ENCODE peak calls at places on chromosomes 11 and 22, in eight cellular contexts. O is A549; A is adipocyte; V is left ventricle myocardium inferior; F is right cardiac atrium; U is neuronal stem cell; D is CD8-positive, alpha-beta memory T cell; P is IMR-90. R is an unnamed sample. For H3K4me1, the result is how much of the 10 kb centered on the place peaks cover.

GRCh38 chr11:19929655-19930054 is 217.0 kb downstream of the NAV2 start:
- DNase-seq in O (no peak), A (no peak), V (no peak), F (no peak), U (no peak), D (no peak), P (peak), R (no peak)

GRCh38 chr11:64848779-64849599 is 4.5 kb upstream of the CDC42BPG start:
- DNase-seq in O (no peak), A (no peak), V (no peak), F (no peak), U (no peak), D (peak), P (no peak), R (peak)

GRCh38 chr11:19605500-19606371 is 106.9 kb upstream of the NAV2 start:
- DNase-seq in O (no peak), A (peak), V (no peak), F (no peak), U (no peak), D (no peak), P (peak), R (no peak)

GRCh38 chr11:65448074-65448417 is 25.4 kb downstream of the NEAT1 start:
- DNase-seq in O (no peak), A (peak), V (no peak), F (no peak), U (no peak), D (no peak), P (peak), R (no peak)

GRCh38 chr11:47285969-47286770 is 16.2 kb downstream of the MADD start:
- DNase-seq in O (no peak), A (no peak), V (no peak), F (no peak), U (no peak), D (no peak), P (no peak), R (no peak)

GRCh38 chr11:72643547-72643946 is 30.7 kb downstream of the PDE2A start:
- DNase-seq in O (peak), A (peak), V (no peak), F (no peak), U (no peak), D (no peak), P (no peak), R (no peak)

GRCh38 chr11:27420722-27421572 is 51.6 kb downstream of the LGR4 start:
- DNase-seq in O (no peak), A (peak), V (no peak), F (no peak), U (no peak), D (no peak), P (no peak), R (no peak)

GRCh38 chr22:50523806-50524663 is 1.4 kb downstream of the SCO2 start:
- DNase-seq in O (no peak), A (no peak), V (no peak), F (peak), U (no peak), D (no peak), P (no peak), R (peak)

GRCh38 chr22:39932918-39933649 is 27.1 kb upstream of the TMA7B start:
- DNase-seq in O (peak), A (no peak), V (no peak), F (no peak), U (peak), D (peak), P (no peak), R (no peak)

GRCh38 chr22:22888509-22889353 is 1.1 kb downstream of the IGLL5 start:
- DNase-seq in O (no peak), A (no peak), V (no peak), F (no peak), U (no peak), D (no peak), P (no peak), R (no peak)

GRCh38 chr11:62132689-62133293 is 9.0 kb downstream of the INCENP start:
- DNase-seq in O (no peak), A (no peak), V (no peak), F (no peak), U (no peak), D (no peak), P (no peak), R (no peak)

GRCh38 chr11:96187779-96188624 is 155.0 kb downstream of the MAML2 start:
- DNase-seq in O (no peak), A (peak), V (peak), F (peak), U (no peak), D (no peak), P (peak), R (no peak)

GRCh38 chr11:71339178-71339881 is 87.0 kb upstream of the SHANK2 start:
- DNase-seq in O (no peak), A (peak), V (no peak), F (no peak), U (no peak), D (no peak), P (no peak), R (peak)

GRCh38 chr11:45336136-45336535 is 50.0 kb upstream of the SYT13 start:
- DNase-seq in O (no peak), A (no peak), V (no peak), F (no peak), U (no peak), D (no peak), P (no peak), R (no peak)

GRCh38 chr22:38760477-38761201 is 4.8 kb upstream of the SUN2 start:
- DNase-seq in O (no peak), A (no peak), V (no peak), F (peak), U (no peak), D (no peak), P (peak), R (no peak)

GRCh38 chr11:111963786-111964385 is 26.7 kb downstream of the DIXDC1 start:
- DNase-seq in O (no peak), A (no peak), V (no peak), F (no peak), U (no peak), D (no peak), P (peak), R (no peak)

GRCh38 chr22:48651036-48651890 is 1176.4 kb downstream of the BRD1 start:
- DNase-seq in O (no peak), A (no peak), V (no peak), F (peak), U (no peak), D (no peak), P (no peak), R (no peak)

GRCh38 chr11:114211444-114212122 is 84.6 kb upstream of the NNMT start:
- DNase-seq in O (no peak), A (no peak), V (no peak), F (no peak), U (peak), D (no peak), P (no peak), R (no peak)

GRCh38 chr11:118086913-118087768 is at the start of gene SMIM35:
- DNase-seq in O (no peak), A (no peak), V (no peak), F (no peak), U (no peak), D (no peak), P (no peak), R (no peak)

GRCh38 chr11:69440876-69441275 is 40.6 kb upstream of the LINC01488 start:
- DNase-seq in O (no peak), A (no peak), V (no peak), F (no peak), U (no peak), D (no peak), P (no peak), R (no peak)
- H3K4me1 ChIP-seq in O (under half), A (under half), V (under half), F (under half), U (under half), D (under half), P (under half), R (under half)

GRCh38 chr22:44926124-44926475 is 83.7 kb downstream of the PHF21B start:
- DNase-seq in O (no peak), A (no peak), V (peak), F (peak), U (no peak), D (no peak), P (no peak), R (peak)

GRCh38 chr22:44924098-44924497 is 85.7 kb downstream of the PHF21B start:
- DNase-seq in O (no peak), A (no peak), V (no peak), F (no peak), U (no peak), D (no peak), P (no peak), R (no peak)

GRCh38 chr22:44926491-44927415 is 83.1 kb downstream of the PHF21B start:
- DNase-seq in O (no peak), A (no peak), V (peak), F (no peak), U (no peak), D (no peak), P (no peak), R (no peak)

GRCh38 chr22:44925465-44926123 is 84.2 kb downstream of the PHF21B start:
- DNase-seq in O (no peak), A (no peak), V (peak), F (no peak), U (no peak), D (no peak), P (no peak), R (peak)

GRCh38 chr22:44924724-44925123 is 85.1 kb downstream of the PHF21B start:
- DNase-seq in O (no peak), A (no peak), V (no peak), F (no peak), U (no peak), D (no peak), P (no peak), R (no peak)
- H3K4me1 ChIP-seq in O (under half), A (under half), V (under half), F (under half), U (under half), D (under half), P (under half), R (under half)

DNA sequence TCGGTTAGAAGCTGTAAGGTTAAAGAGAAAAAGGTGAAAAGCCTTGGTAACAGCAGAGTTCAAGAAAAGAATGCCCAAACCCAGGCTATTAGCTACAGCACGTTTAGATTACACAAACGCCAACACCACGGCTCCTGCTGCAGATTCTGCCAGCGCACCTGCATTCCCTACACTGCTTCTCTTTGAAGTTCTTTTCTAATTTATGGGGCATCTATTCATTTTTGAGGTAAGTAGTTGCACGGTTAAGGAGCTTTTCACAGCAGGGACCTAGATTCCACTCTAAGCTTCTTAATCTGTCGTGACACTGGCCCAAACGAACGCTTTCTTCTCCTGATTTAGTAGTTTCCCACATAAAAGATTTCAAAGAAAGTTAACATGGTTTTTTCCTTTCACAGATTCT is 38.0 kb upstream of the CHKA start:
- DNase-seq in O (no peak), A (no peak), V (no peak), F (no peak), U (no peak), D (no peak), P (no peak), R (no peak)
- H3K4me1 ChIP-seq in O (under half), A (under half), V (under half), F (under half), U (under half), D (under half), P (under half), R (under half)

GRCh38 chr11:77073328-77074001 is 6.7 kb downstream of the CAPN5 start:
- DNase-seq in O (peak), A (peak), V (peak), F (peak), U (no peak), D (no peak), P (peak), R (peak)

GRCh38 chr11:77072851-77073327 is 6.1 kb downstream of the CAPN5 start:
- DNase-seq in O (no peak), A (no peak), V (no peak), F (no peak), U (no peak), D (no peak), P (no peak), R (no peak)

GRCh38 chr11:77074626-77075221 is 8.0 kb downstream of the CAPN5 start:
- DNase-seq in O (no peak), A (no peak), V (no peak), F (peak), U (no peak), D (no peak), P (no peak), R (no peak)

GRCh38 chr11:77074205-77074604 is 7.4 kb downstream of the CAPN5 start:
- DNase-seq in O (no peak), A (peak), V (no peak), F (peak), U (no peak), D (no peak), P (no peak), R (peak)

GRCh38 chr11:77075425-77075905 is 8.7 kb downstream of the CAPN5 start:
- DNase-seq in O (no peak), A (no peak), V (no peak), F (peak), U (no peak), D (no peak), P (no peak), R (peak)
- H3K4me1 ChIP-seq in O (under half), A (under half), V (under half), F (under half), U (under half), D (under half), P (under half), R (half or more)

GRCh38 chr11:109193880-109194279 is 228.1 kb upstream of the C11orf87 start:
- DNase-seq in O (no peak), A (no peak), V (no peak), F (no peak), U (no peak), D (no peak), P (no peak), R (no peak)

GRCh38 chr11:109196016-109196415 is 226.0 kb upstream of the C11orf87 start:
- DNase-seq in O (no peak), A (no peak), V (no peak), F (no peak), U (no peak), D (no peak), P (peak), R (no peak)

GRCh38 chr11:109203176-109203575 is 218.8 kb upstream of the C11orf87 start:
- DNase-seq in O (no peak), A (no peak), V (no peak), F (no peak), U (no peak), D (no peak), P (no peak), R (no peak)

GRCh38 chr11:109192864-109193263 is 229.1 kb upstream of the C11orf87 start:
- DNase-seq in O (no peak), A (no peak), V (no peak), F (no peak), U (no peak), D (no peak), P (no peak), R (no peak)

DNA sequence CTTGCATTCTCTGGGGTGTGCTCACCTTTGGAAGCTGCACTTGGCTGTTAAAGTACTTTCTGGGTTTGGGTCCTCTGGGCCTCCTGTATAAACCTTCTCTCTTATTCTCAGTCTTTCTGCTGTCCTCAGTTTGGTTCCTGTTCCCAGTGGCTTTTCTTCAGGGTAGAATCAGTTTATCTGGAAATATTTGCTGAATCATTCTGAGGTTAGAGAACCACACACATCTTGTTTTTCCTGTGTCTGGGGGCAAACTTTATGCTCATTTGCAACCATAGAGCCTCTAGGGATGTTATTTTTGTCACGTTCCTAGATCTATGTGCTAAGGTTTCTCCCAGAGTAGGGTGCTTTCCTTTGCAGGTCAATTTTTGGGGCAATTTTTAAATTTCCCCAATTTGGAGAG is 224.3 kb upstream of the C11orf87 start:
- DNase-seq in O (no peak), A (peak), V (no peak), F (no peak), U (no peak), D (no peak), P (peak), R (no peak)
- H3K4me1 ChIP-seq in O (under half), A (under half), V (under half), F (under half), U (under half), D (under half), P (under half), R (under half)

GRCh38 chr22:35835267-35835997 is 117.8 kb downstream of the APOL5 start:
- DNase-seq in O (no peak), A (peak), V (no peak), F (no peak), U (no peak), D (no peak), P (peak), R (no peak)
- H3K4me1 ChIP-seq in O (under half), A (half or more), V (half or more), F (under half), U (under half), D (under half), P (under half), R (under half)

GRCh38 chr11:128487978-128488377 is 99.4 kb downstream of the ETS1 start:
- DNase-seq in O (no peak), A (no peak), V (no peak), F (no peak), U (no peak), D (no peak), P (no peak), R (no peak)
- H3K4me1 ChIP-seq in O (under half), A (half or more), V (half or more), F (under half), U (under half), D (half or more), P (under half), R (under half)

R was measured in mucosa of descending colon.